ENCODE peak calls at places on chromosome 16, in ten cellular contexts. One of them, this sample, is unnamed.
A peak's percentile ranks its signal among the peaks of the same experiment; 100 is the strongest.

GRCh38 chr16:65121870-65122723 is at the start of gene CDH11:
- DNase-seq in psoas muscle: peak; percentile 56
- DNase-seq in upper lobe of right lung: peak; percentile 68
- DNase-seq in GM12878: no peak
- DNase-seq in PC-3: peak; percentile 65
- DNase-seq in OCI-LY7: no peak
- DNase-seq in cardiac muscle cell: peak; percentile 83
- DNase-seq in IMR-90: peak; percentile 82
- DNase-seq in mucosa of descending colon: no peak
- DNase-seq in ascending aorta: no peak
- DNase-seq in this sample: peak; percentile 96

GRCh38 chr16:67463691-67464090 is 17.3 kb downstream of the ATP6V0D1 start:
- DNase-seq in psoas muscle: no peak
- DNase-seq in cardiac muscle cell: no peak
- DNase-seq in GM12878: no peak
- DNase-seq in mucosa of descending colon: peak; percentile 11
- DNase-seq in PC-3: no peak
- DNase-seq in upper lobe of right lung: no peak
- DNase-seq in ascending aorta: no peak
- DNase-seq in OCI-LY7: no peak
- DNase-seq in IMR-90: no peak
- DNase-seq in this sample: no peak

GRCh38 chr16:31664683-31665482 is 137.2 kb downstream of the AHSP start:
- DNase-seq in psoas muscle: no peak
- DNase-seq in PC-3: peak; percentile 48
- DNase-seq in upper lobe of right lung: no peak
- DNase-seq in IMR-90: peak; percentile 16
- DNase-seq in ascending aorta: no peak
- DNase-seq in mucosa of descending colon: no peak
- DNase-seq in OCI-LY7: no peak
- DNase-seq in GM12878: no peak
- DNase-seq in cardiac muscle cell: no peak
- DNase-seq in this sample: no peak

GRCh38 chr16:62977876-62978275 is 941.6 kb upstream of the CDH8 start:
- DNase-seq in ascending aorta: no peak
- DNase-seq in PC-3: no peak
- DNase-seq in OCI-LY7: no peak
- DNase-seq in mucosa of descending colon: no peak
- DNase-seq in cardiac muscle cell: no peak
- DNase-seq in upper lobe of right lung: no peak
- DNase-seq in psoas muscle: no peak
- DNase-seq in IMR-90: no peak
- DNase-seq in GM12878: no peak
- DNase-seq in this sample: no peak

GRCh38 chr16:49484454-49484853 is 110.8 kb downstream of the C16orf78 start:
- DNase-seq in cardiac muscle cell: peak; percentile 75
- DNase-seq in GM12878: no peak
- DNase-seq in IMR-90: no peak
- DNase-seq in upper lobe of right lung: peak; percentile 72
- DNase-seq in psoas muscle: peak; percentile 84
- DNase-seq in ascending aorta: peak; percentile 16
- DNase-seq in mucosa of descending colon: peak; percentile 74
- DNase-seq in PC-3: no peak
- DNase-seq in OCI-LY7: peak; percentile 81
- DNase-seq in this sample: peak; percentile 19

GRCh38 chr16:89359296-89360147 is 130.8 kb downstream of the ANKRD11 start:
- DNase-seq in mucosa of descending colon: no peak
- DNase-seq in PC-3: no peak
- DNase-seq in GM12878: no peak
- DNase-seq in OCI-LY7: no peak
- DNase-seq in IMR-90: no peak
- DNase-seq in upper lobe of right lung: peak; percentile 37
- DNase-seq in psoas muscle: no peak
- DNase-seq in ascending aorta: no peak
- DNase-seq in cardiac muscle cell: no peak
- DNase-seq in this sample: no peak

GRCh38 chr16:13134843-13135242 is 233.4 kb downstream of the SHISA9 start:
- DNase-seq in mucosa of descending colon: no peak
- DNase-seq in GM12878: no peak
- DNase-seq in cardiac muscle cell: no peak
- DNase-seq in ascending aorta: no peak
- DNase-seq in IMR-90: no peak
- DNase-seq in upper lobe of right lung: no peak
- DNase-seq in OCI-LY7: no peak
- DNase-seq in PC-3: no peak
- DNase-seq in psoas muscle: no peak
- DNase-seq in this sample: no peak

GRCh38 chr16:69465083-69465721 is 40.8 kb downstream of the CYB5B start:
- DNase-seq in cardiac muscle cell: peak; percentile 5
- DNase-seq in PC-3: no peak
- DNase-seq in upper lobe of right lung: no peak
- DNase-seq in IMR-90: peak; percentile 79
- DNase-seq in OCI-LY7: no peak
- DNase-seq in ascending aorta: no peak
- DNase-seq in psoas muscle: no peak
- DNase-seq in GM12878: peak; percentile 59
- DNase-seq in mucosa of descending colon: peak; percentile 44
- DNase-seq in this sample: peak; percentile 25

GRCh38 chr16:1712791-1713261 is 6.8 kb downstream of the MAPK8IP3 start:
- DNase-seq in IMR-90: peak; percentile 43
- DNase-seq in GM12878: no peak
- DNase-seq in mucosa of descending colon: no peak
- DNase-seq in upper lobe of right lung: no peak
- DNase-seq in OCI-LY7: peak; percentile 74
- DNase-seq in PC-3: no peak
- DNase-seq in cardiac muscle cell: no peak
- DNase-seq in psoas muscle: no peak
- DNase-seq in ascending aorta: no peak
- DNase-seq in this sample: peak; percentile 34

GRCh38 chr16:88303890-88304819 is 78.6 kb upstream of the ZNF469 start:
- DNase-seq in GM12878: no peak
- DNase-seq in ascending aorta: no peak
- DNase-seq in cardiac muscle cell: peak; percentile 28
- DNase-seq in upper lobe of right lung: no peak
- DNase-seq in psoas muscle: peak; percentile 58
- DNase-seq in OCI-LY7: no peak
- DNase-seq in IMR-90: peak; percentile 98
- DNase-seq in PC-3: peak; percentile 21
- DNase-seq in mucosa of descending colon: no peak
- DNase-seq in this sample: peak; percentile 97

GRCh38 chr16:57959121-57959520 is 11.8 kb downstream of the CNGB1 start:
- DNase-seq in OCI-LY7: no peak
- DNase-seq in psoas muscle: no peak
- DNase-seq in ascending aorta: no peak
- DNase-seq in cardiac muscle cell: no peak
- DNase-seq in PC-3: no peak
- DNase-seq in IMR-90: no peak
- DNase-seq in mucosa of descending colon: no peak
- DNase-seq in GM12878: no peak
- DNase-seq in upper lobe of right lung: no peak
- DNase-seq in this sample: no peak

GRCh38 chr16:13992976-13993375 is 73.0 kb downstream of the ERCC4 start:
- DNase-seq in PC-3: no peak
- DNase-seq in ascending aorta: no peak
- DNase-seq in OCI-LY7: no peak
- DNase-seq in psoas muscle: no peak
- DNase-seq in GM12878: no peak
- DNase-seq in mucosa of descending colon: no peak
- DNase-seq in upper lobe of right lung: no peak
- DNase-seq in cardiac muscle cell: no peak
- DNase-seq in IMR-90: no peak
- DNase-seq in this sample: no peak

GRCh38 chr16:66976746-66977145 is 11.6 kb upstream of the CES4A start:
- DNase-seq in IMR-90: no peak
- DNase-seq in OCI-LY7: no peak
- DNase-seq in upper lobe of right lung: no peak
- DNase-seq in PC-3: no peak
- DNase-seq in ascending aorta: no peak
- DNase-seq in GM12878: no peak
- DNase-seq in psoas muscle: no peak
- DNase-seq in cardiac muscle cell: no peak
- DNase-seq in mucosa of descending colon: no peak
- DNase-seq in this sample: no peak

GRCh38 chr16:89324056-89325010 is 106.8 kb downstream of the ZNF778 start:
- DNase-seq in upper lobe of right lung: peak; percentile 36
- DNase-seq in OCI-LY7: no peak
- DNase-seq in PC-3: peak; percentile 20
- DNase-seq in mucosa of descending colon: no peak
- DNase-seq in cardiac muscle cell: no peak
- DNase-seq in GM12878: peak; percentile 90
- DNase-seq in psoas muscle: no peak
- DNase-seq in IMR-90: peak; percentile 92
- DNase-seq in ascending aorta: no peak
- DNase-seq in this sample: peak; percentile 96

DNA sequence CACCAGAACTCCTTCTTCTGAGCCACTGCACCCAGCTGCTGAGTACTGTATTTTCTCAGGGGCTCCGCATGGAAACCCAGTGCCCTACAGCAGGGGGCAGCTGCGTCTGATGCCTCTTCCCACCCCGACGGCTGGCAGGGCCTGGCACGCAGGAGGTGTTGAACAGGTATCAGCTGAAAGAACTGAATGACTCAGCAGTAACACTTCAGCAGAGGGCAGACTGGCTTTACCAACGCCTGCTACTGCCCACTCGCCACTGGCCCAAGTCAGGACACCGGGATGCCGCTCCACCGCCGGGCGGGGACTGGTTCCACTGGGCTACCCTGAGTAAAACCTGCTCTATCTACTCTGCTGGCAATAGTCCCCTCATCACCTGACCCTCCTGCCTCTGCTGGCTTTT is 100.3 kb upstream of the FA2H start:
- DNase-seq in ascending aorta: no peak
- DNase-seq in upper lobe of right lung: no peak
- DNase-seq in mucosa of descending colon: no peak
- DNase-seq in OCI-LY7: no peak
- DNase-seq in psoas muscle: no peak
- DNase-seq in PC-3: no peak
- DNase-seq in GM12878: no peak
- DNase-seq in IMR-90: no peak
- DNase-seq in cardiac muscle cell: no peak
- DNase-seq in this sample: no peak
- TF ChIP-seq CTCF in ascending aorta: no peak
- TF ChIP-seq CTCF in upper lobe of right lung: no peak
- TF ChIP-seq CTCF in mucosa of descending colon: no peak
- TF ChIP-seq CTCF in OCI-LY7: no peak
- TF ChIP-seq CTCF in psoas muscle: no peak
- TF ChIP-seq CTCF in PC-3: no peak
- TF ChIP-seq CTCF in GM12878: no peak
- TF ChIP-seq CTCF in IMR-90: no peak
- TF ChIP-seq CTCF in cardiac muscle cell: no peak
- TF ChIP-seq CTCF in this sample: no peak

DNA sequence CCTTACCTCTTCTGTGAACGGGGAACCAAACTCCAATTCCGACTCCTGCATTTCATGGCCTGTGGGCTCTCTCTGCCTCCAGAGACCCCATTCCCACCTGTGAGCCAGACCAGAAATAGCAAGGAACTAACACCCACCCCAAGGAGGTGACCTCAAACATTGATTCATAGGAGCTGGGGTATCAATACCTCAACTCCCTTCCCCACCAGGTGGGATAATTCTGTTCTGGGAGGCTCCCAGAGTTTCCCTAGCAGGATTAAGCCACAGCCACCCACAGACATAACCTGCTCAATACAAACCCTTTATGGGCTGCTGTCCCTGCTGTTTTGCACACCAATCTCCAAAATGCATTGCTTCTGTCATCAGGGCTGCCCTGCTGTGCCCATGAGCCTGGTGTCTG is 59.6 kb upstream of the FOXF1 start:
- DNase-seq in IMR-90: no peak
- DNase-seq in psoas muscle: no peak
- DNase-seq in PC-3: no peak
- DNase-seq in ascending aorta: no peak
- DNase-seq in cardiac muscle cell: no peak
- DNase-seq in OCI-LY7: no peak
- DNase-seq in GM12878: no peak
- DNase-seq in upper lobe of right lung: no peak
- DNase-seq in mucosa of descending colon: no peak
- DNase-seq in this sample: no peak
- H3K4me3 ChIP-seq in IMR-90: no peak overlapping the region
- H3K4me3 ChIP-seq in psoas muscle: no peak overlapping the region
- H3K4me3 ChIP-seq in PC-3: no peak overlapping the region
- H3K4me3 ChIP-seq in ascending aorta: no peak overlapping the region
- H3K4me3 ChIP-seq in cardiac muscle cell: no peak overlapping the region
- H3K4me3 ChIP-seq in OCI-LY7: no peak overlapping the region
- H3K4me3 ChIP-seq in GM12878: no peak overlapping the region
- H3K4me3 ChIP-seq in upper lobe of right lung: no peak overlapping the region
- H3K4me3 ChIP-seq in mucosa of descending colon: no peak overlapping the region
- H3K4me3 ChIP-seq in this sample: no peak overlapping the region

GRCh38 chr16:25065899-25066298 is 45.6 kb upstream of the LCMT1 start:
- DNase-seq in psoas muscle: no peak
- DNase-seq in OCI-LY7: peak; percentile 77
- DNase-seq in IMR-90: no peak
- DNase-seq in GM12878: no peak
- DNase-seq in mucosa of descending colon: peak; percentile 19
- DNase-seq in upper lobe of right lung: no peak
- DNase-seq in PC-3: no peak
- DNase-seq in ascending aorta: no peak
- DNase-seq in cardiac muscle cell: no peak
- DNase-seq in this sample: no peak
- TF ChIP-seq CTCF in psoas muscle: no peak
- TF ChIP-seq CTCF in OCI-LY7: peak; percentile 71
- TF ChIP-seq CTCF in IMR-90: no peak
- TF ChIP-seq CTCF in GM12878: peak; percentile 23
- TF ChIP-seq CTCF in mucosa of descending colon: no peak
- TF ChIP-seq CTCF in upper lobe of right lung: no peak
- TF ChIP-seq CTCF in PC-3: no peak
- TF ChIP-seq CTCF in ascending aorta: no peak
- TF ChIP-seq CTCF in cardiac muscle cell: no peak
- TF ChIP-seq CTCF in this sample: no peak

GRCh38 chr16:46743232-46743719 is 4.9 kb downstream of the MYLK3 start:
- DNase-seq in mucosa of descending colon: peak; percentile 12
- DNase-seq in psoas muscle: no peak
- DNase-seq in ascending aorta: no peak
- DNase-seq in GM12878: no peak
- DNase-seq in IMR-90: peak; percentile 28
- DNase-seq in upper lobe of right lung: peak; percentile 55
- DNase-seq in cardiac muscle cell: peak; percentile 33
- DNase-seq in OCI-LY7: peak; percentile 86
- DNase-seq in PC-3: no peak
- DNase-seq in this sample: peak; percentile 63
- H3K4me3 ChIP-seq in mucosa of descending colon: no peak overlapping the region
- H3K4me3 ChIP-seq in psoas muscle: peak overlapping the region; percentile 2
- H3K4me3 ChIP-seq in ascending aorta: no peak overlapping the region
- H3K4me3 ChIP-seq in GM12878: no peak overlapping the region
- H3K4me3 ChIP-seq in IMR-90: no peak overlapping the region
- H3K4me3 ChIP-seq in upper lobe of right lung: no peak overlapping the region
- H3K4me3 ChIP-seq in cardiac muscle cell: no peak overlapping the region
- H3K4me3 ChIP-seq in OCI-LY7: peak overlapping the region; percentile 60
- H3K4me3 ChIP-seq in PC-3: no peak overlapping the region
- H3K4me3 ChIP-seq in this sample: no peak overlapping the region

This sample was measured in cardiac fibroblast.